ENCODE peak calls at places on chromosomes 11 and 22, in seven cellular contexts. C is substantia nigra; O is A172; P is fibroblast of mammary gland; R is NCI-H510A treated with DMSO at 0.1 percent for 48 hours; Q is stimulated activated naive CD4-positive, alpha-beta T cell; X is stimulated activated CD8-positive, alpha-beta memory T cell treated with anti-CD3 and anti-CD28 coated beads, Interleukin-15, amount 100 ng/mL, for 4 hours. V is an unnamed sample.

GRCh38 chr11:60514055-60514454 is 1.1 kb upstream of the MS4A13 start:
- DNase-seq in C (no peak), O (no peak), P (no peak), R (no peak), Q (no peak), X (no peak), V (no peak)

GRCh38 chr11:122235615-122236014 is 119.6 kb upstream of the BLID start:
- DNase-seq in C (no peak), O (peak), P (peak), R (no peak), Q (no peak), X (no peak), V (no peak)

GRCh38 chr11:44327730-44328691 is 18.1 kb upstream of the ALX4 start:
- DNase-seq in C (no peak), O (no peak), P (no peak), R (peak), Q (no peak), X (no peak), V (peak)

GRCh38 chr11:1917523-1918435 is 1.7 kb upstream of the TNNT3 start:
- DNase-seq in C (no peak), O (no peak), P (no peak), R (no peak), Q (peak), X (no peak), V (peak)

GRCh38 chr22:50319503-50319951 is 7.3 kb downstream of the DENND6B start:
- DNase-seq in C (no peak), O (no peak), P (no peak), R (no peak), Q (no peak), X (no peak), V (no peak)

GRCh38 chr11:128361451-128362020 is 225.8 kb downstream of the ETS1 start:
- DNase-seq in C (no peak), O (peak), P (peak), R (peak), Q (no peak), X (no peak), V (no peak)

GRCh38 chr22:49037701-49038245 is 789.9 kb downstream of the BRD1 start:
- DNase-seq in C (no peak), O (no peak), P (no peak), R (no peak), Q (no peak), X (no peak), V (peak)

GRCh38 chr11:122646549-122647340 is 8.8 kb upstream of the UBASH3B start:
- DNase-seq in C (no peak), O (no peak), P (peak), R (no peak), Q (no peak), X (no peak), V (no peak)

GRCh38 chr11:68692115-68692514 is 7.8 kb downstream of the GAL start:
- DNase-seq in C (no peak), O (no peak), P (no peak), R (no peak), Q (no peak), X (no peak), V (no peak)

GRCh38 chr22:36377022-36377631 is 10.6 kb downstream of the MYH9 start:
- DNase-seq in C (no peak), O (no peak), P (no peak), R (no peak), Q (peak), X (no peak), V (no peak)

GRCh38 chr22:50250555-50251471 is at the start of gene HDAC10:
- DNase-seq in C (no peak), O (no peak), P (peak), R (peak), Q (peak), X (peak), V (peak)

GRCh38 chr11:13268791-13269190 is 8.8 kb upstream of the BMAL1 start:
- DNase-seq in C (no peak), O (no peak), P (no peak), R (no peak), Q (no peak), X (no peak), V (no peak)

GRCh38 chr11:72230764-72231365 is 6.3 kb downstream of the INPPL1 start:
- DNase-seq in C (no peak), O (no peak), P (no peak), R (no peak), Q (no peak), X (no peak), V (no peak)

GRCh38 chr11:123187221-123187620 is 7.8 kb downstream of the CLMP start:
- DNase-seq in C (no peak), O (no peak), P (peak), R (no peak), Q (no peak), X (no peak), V (no peak)

GRCh38 chr11:94302806-94303205 is 1.6 kb upstream of the IZUMO1R start:
- DNase-seq in C (no peak), O (no peak), P (no peak), R (no peak), Q (no peak), X (no peak), V (no peak)

GRCh38 chr11:119166368-119167076 is 2.0 kb upstream of the NLRX1 start:
- DNase-seq in C (no peak), O (peak), P (peak), R (no peak), Q (no peak), X (no peak), V (no peak)

GRCh38 chr11:124717421-124717785 is 22.3 kb upstream of the NRGN start:
- DNase-seq in C (no peak), O (no peak), P (peak), R (no peak), Q (peak), X (no peak), V (no peak)

GRCh38 chr22:43996981-43997265 is 27.2 kb upstream of the PARVB start:
- DNase-seq in C (no peak), O (no peak), P (no peak), R (no peak), Q (no peak), X (no peak), V (no peak)

GRCh38 chr22:38828616-38829205 is 15.1 kb downstream of the NPTXR start:
- DNase-seq in C (no peak), O (no peak), P (no peak), R (no peak), Q (no peak), X (no peak), V (peak)

GRCh38 chr11:110524227-110524626 is 94.5 kb downstream of the FDX1 start:
- DNase-seq in C (no peak), O (peak), P (peak), R (no peak), Q (no peak), X (no peak), V (no peak)

GRCh38 chr11:82229346-82229745 is 504.3 kb downstream of the FAM181B start:
- DNase-seq in C (no peak), O (peak), P (peak), R (peak), Q (peak), X (no peak), V (no peak)

GRCh38 chr22:42868751-42869251 is 11.7 kb upstream of the ARFGAP3 start:
- DNase-seq in C (no peak), O (no peak), P (peak), R (no peak), Q (no peak), X (no peak), V (no peak)

GRCh38 chr11:128290106-128290840 is 297.1 kb downstream of the ETS1 start:
- DNase-seq in C (no peak), O (peak), P (peak), R (peak), Q (peak), X (peak), V (peak)

GRCh38 chr11:47766363-47767227 is 546 bp downstream of the FNBP4 start:
- DNase-seq in C (peak), O (peak), P (peak), R (peak), Q (peak), X (peak), V (peak)

GRCh38 chr11:70608568-70609314 is 210.4 kb downstream of the CTTN start:
- DNase-seq in C (no peak), O (no peak), P (peak), R (peak), Q (no peak), X (no peak), V (no peak)

GRCh38 chr11:100830978-100831732 is 144.1 kb downstream of the ARHGAP42 start:
- DNase-seq in C (no peak), O (peak), P (peak), R (no peak), Q (no peak), X (no peak), V (no peak)

GRCh38 chr22:23180893-23181762 is 819 bp downstream of the BCR start:
- DNase-seq in C (no peak), O (no peak), P (no peak), R (no peak), Q (peak), X (no peak), V (no peak)

GRCh38 chr11:35998651-35999050 is 54.8 kb downstream of the LDLRAD3 start:
- DNase-seq in C (no peak), O (no peak), P (no peak), R (no peak), Q (no peak), X (no peak), V (no peak)

GRCh38 chr11:9003573-9004309 is at the start of gene NRIP3:
- DNase-seq in C (no peak), O (peak), P (peak), R (peak), Q (peak), X (peak), V (peak)

GRCh38 chr11:57307666-57308270 is 17.0 kb downstream of the TNKS1BP1 start:
- DNase-seq in C (no peak), O (no peak), P (no peak), R (no peak), Q (no peak), X (no peak), V (no peak)

GRCh38 chr11:86416494-86416893 is 41.8 kb downstream of the CCDC81 start:
- DNase-seq in C (no peak), O (no peak), P (no peak), R (no peak), Q (no peak), X (no peak), V (no peak)

GRCh38 chr11:134170909-134171281 is 52.9 kb downstream of the NCAPD3 start:
- DNase-seq in C (no peak), O (no peak), P (peak), R (no peak), Q (no peak), X (no peak), V (no peak)

GRCh38 chr11:73121692-73122091 is 20.4 kb downstream of the FCHSD2 start:
- DNase-seq in C (no peak), O (no peak), P (peak), R (no peak), Q (no peak), X (no peak), V (no peak)

GRCh38 chr11:66089067-66089466 is 19.0 kb downstream of the PACS1 start:
- DNase-seq in C (no peak), O (no peak), P (no peak), R (no peak), Q (no peak), X (no peak), V (no peak)

GRCh38 chr22:44665115-44665514 is 36.9 kb upstream of the PRR5 start:
- DNase-seq in C (no peak), O (no peak), P (no peak), R (no peak), Q (no peak), X (no peak), V (peak)

GRCh38 chr22:19066531-19067271 is 55.5 kb downstream of the DGCR2 start:
- DNase-seq in C (no peak), O (peak), P (peak), R (no peak), Q (no peak), X (no peak), V (no peak)

GRCh38 chr22:23181763-23182288 is 1.5 kb downstream of the BCR start:
- DNase-seq in C (no peak), O (no peak), P (no peak), R (no peak), Q (peak), X (no peak), V (no peak)